ENCODE peak calls at places on chromosomes 5 and 9, in nine cellular contexts. P is activated CD8-positive, alpha-beta T cell treated with anti-CD3 and anti-CD28 coated beads for 36 hours; J is CD4-positive, alpha-beta T cell; D is coronary artery; A is type B pancreatic cell; M is natural killer cell; V is AG04449; H is AG09309; K is CD8-positive, alpha-beta T cell. B is an unnamed sample.
A peak's percentile ranks its signal among the peaks of the same experiment; 100 is the strongest.

GRCh38 chr9:135748676-135749075 is 46.7 kb downstream of the KCNT1 start:
- DNase-seq in P (no peak), J (no peak), D (no peak), A (no peak), M (no peak), V (no peak), H (no peak), K (no peak), B (no peak)

GRCh38 chr5:93162201-93162654 is 418.8 kb downstream of the NR2F1-AS1 start:
- DNase-seq in P (no peak), J (no peak), D (no peak), A (no peak), M (no peak), V (no peak), H (no peak), K (no peak), B (no peak)

GRCh38 chr5:150672237-150672883 is 11.3 kb downstream of the MYOZ3 start:
- DNase-seq in P (peak; percentile 41), J (no peak), D (no peak), A (peak; percentile 76), M (no peak), V (no peak), H (no peak), K (peak; percentile 59), B (no peak)

GRCh38 chr5:120091376-120091948 is 372.6 kb upstream of the PRR16 start:
- DNase-seq in P (no peak), J (no peak), D (no peak), A (no peak), M (no peak), V (no peak), H (no peak), K (no peak), B (no peak)

GRCh38 chr5:5374034-5374715 is 48.3 kb upstream of the ICE1 start:
- DNase-seq in P (no peak), J (no peak), D (no peak), A (no peak), M (no peak), V (no peak), H (no peak), K (no peak), B (no peak)

GRCh38 chr5:45737153-45737552 is 41.0 kb upstream of the HCN1 start:
- DNase-seq in P (no peak), J (no peak), D (no peak), A (no peak), M (no peak), V (no peak), H (no peak), K (no peak), B (no peak)

GRCh38 chr5:75335952-75336624 is 932 bp upstream of the HMGCR start:
- DNase-seq in P (no peak), J (no peak), D (no peak), A (no peak), M (no peak), V (peak; percentile 59), H (peak; percentile 67), K (no peak), B (no peak)

GRCh38 chr9:123361086-123361730 is 5.2 kb downstream of the CRB2 start:
- DNase-seq in P (no peak), J (no peak), D (no peak), A (no peak), M (no peak), V (no peak), H (no peak), K (no peak), B (no peak)

GRCh38 chr9:3993783-3994182 is 306.1 kb downstream of the GLIS3 start:
- DNase-seq in P (no peak), J (no peak), D (no peak), A (no peak), M (no peak), V (no peak), H (no peak), K (no peak), B (no peak)

GRCh38 chr9:14240491-14240890 is 73.5 kb downstream of the NFIB start:
- DNase-seq in P (no peak), J (no peak), D (no peak), A (no peak), M (no peak), V (no peak), H (no peak), K (no peak), B (no peak)

GRCh38 chr5:79193643-79194042 is 42.3 kb upstream of the JMY start:
- DNase-seq in P (no peak), J (no peak), D (no peak), A (no peak), M (no peak), V (no peak), H (no peak), K (no peak), B (no peak)

GRCh38 chr5:54844905-54845566 is 140.4 kb downstream of the ESM1 start:
- DNase-seq in P (no peak), J (no peak), D (no peak), A (no peak), M (no peak), V (no peak), H (peak; percentile 46), K (no peak), B (no peak)

GRCh38 chr9:126705767-126706697 is 92.3 kb downstream of the LMX1B start:
- DNase-seq in P (peak; percentile 91), J (peak; percentile 72), D (no peak), A (no peak), M (peak; percentile 72), V (no peak), H (no peak), K (peak; percentile 84), B (no peak)

GRCh38 chr5:78819166-78819565 is 165.9 kb downstream of the ARSB start:
- DNase-seq in P (no peak), J (no peak), D (no peak), A (no peak), M (no peak), V (no peak), H (no peak), K (no peak), B (no peak)

GRCh38 chr9:87887661-87888480 is 5.2 kb downstream of the SPATA31E1 start:
- DNase-seq in P (no peak), J (no peak), D (no peak), A (no peak), M (no peak), V (no peak), H (no peak), K (no peak), B (no peak)

GRCh38 chr5:66796306-66797292 is 200.4 kb downstream of the MAST4 start:
- DNase-seq in P (no peak), J (no peak), D (no peak), A (no peak), M (no peak), V (no peak), H (no peak), K (no peak), B (no peak)
- TF ChIP-seq CTCF in P (no peak), J (no peak), D (no peak), A (peak; percentile 49), M (no peak), V (no peak), H (peak; percentile 27), K (no peak), B (peak; percentile 44)

DNA sequence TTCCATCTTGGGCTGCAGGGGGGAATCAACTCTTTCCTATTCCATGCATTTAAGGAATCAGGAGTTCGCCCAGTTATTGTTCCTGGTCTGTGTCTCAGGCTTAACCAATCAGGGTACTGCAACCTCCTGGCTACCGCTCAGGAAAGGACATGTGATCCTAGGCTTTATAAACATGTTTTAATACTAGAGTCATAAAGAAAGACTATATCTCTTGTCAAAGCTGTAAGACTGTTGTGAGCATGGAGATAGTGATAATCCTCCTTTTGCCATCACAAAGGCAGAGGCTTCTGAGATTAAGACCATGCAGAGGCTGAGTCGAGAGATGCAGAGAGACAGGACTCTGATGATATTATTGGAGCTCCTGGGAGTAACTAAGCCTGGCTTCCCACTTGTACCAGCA is 137.0 kb downstream of the YIPF5 start:
- DNase-seq in P (no peak), J (no peak), D (no peak), A (no peak), M (no peak), V (no peak), H (no peak), K (no peak), B (no peak)
- TF ChIP-seq CTCF in P (no peak), J (no peak), D (no peak), A (no peak), M (no peak), V (no peak), H (no peak), K (no peak), B (no peak)

DNA sequence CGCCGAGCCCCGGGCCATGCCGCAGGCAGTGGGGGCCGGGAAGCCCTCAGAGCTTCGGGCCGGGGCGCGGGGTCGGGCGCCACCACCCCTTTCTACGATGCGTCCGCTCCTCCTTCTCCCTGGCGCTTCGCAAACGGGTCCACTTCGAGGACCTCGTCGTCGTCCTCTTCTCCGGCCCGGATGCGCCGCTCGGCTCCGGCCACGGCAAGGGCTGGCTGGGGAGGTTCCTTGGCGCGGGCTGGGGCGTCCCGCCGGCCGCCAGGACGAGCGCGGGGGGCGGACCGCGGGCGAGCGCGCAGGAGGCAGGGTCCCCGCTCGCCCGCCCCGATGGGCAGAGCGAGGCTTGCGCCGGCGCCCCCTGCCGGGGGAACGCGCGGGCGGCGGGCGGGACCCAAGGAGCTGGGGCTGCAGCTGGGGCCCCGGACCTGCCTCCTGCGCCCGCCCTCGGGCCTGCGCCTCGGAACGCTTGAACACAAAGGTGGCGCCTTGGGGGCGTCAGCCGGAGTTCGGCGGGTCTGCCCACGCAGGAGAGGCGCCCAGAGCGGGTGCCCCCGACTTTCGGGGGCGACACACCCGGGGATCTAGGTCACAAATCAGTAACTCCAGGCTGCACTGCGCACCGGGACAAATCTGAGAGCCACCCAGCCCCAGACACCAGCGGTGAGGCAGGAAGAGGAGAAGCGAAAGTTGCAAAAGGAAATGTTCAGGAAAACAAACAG is at the start of gene ROR2:
- DNase-seq in P (peak; percentile 64), J (no peak), D (no peak), A (peak; percentile 93), M (peak; percentile 46), V (no peak), H (no peak), K (peak; percentile 61), B (peak; percentile 91)
- TF ChIP-seq CTCF in P (peak; percentile 51), J (no peak), D (no peak), A (peak; percentile 87), M (peak; percentile 31), V (peak; percentile 48), H (peak; percentile 37), K (no peak), B (peak; percentile 83)

DNA sequence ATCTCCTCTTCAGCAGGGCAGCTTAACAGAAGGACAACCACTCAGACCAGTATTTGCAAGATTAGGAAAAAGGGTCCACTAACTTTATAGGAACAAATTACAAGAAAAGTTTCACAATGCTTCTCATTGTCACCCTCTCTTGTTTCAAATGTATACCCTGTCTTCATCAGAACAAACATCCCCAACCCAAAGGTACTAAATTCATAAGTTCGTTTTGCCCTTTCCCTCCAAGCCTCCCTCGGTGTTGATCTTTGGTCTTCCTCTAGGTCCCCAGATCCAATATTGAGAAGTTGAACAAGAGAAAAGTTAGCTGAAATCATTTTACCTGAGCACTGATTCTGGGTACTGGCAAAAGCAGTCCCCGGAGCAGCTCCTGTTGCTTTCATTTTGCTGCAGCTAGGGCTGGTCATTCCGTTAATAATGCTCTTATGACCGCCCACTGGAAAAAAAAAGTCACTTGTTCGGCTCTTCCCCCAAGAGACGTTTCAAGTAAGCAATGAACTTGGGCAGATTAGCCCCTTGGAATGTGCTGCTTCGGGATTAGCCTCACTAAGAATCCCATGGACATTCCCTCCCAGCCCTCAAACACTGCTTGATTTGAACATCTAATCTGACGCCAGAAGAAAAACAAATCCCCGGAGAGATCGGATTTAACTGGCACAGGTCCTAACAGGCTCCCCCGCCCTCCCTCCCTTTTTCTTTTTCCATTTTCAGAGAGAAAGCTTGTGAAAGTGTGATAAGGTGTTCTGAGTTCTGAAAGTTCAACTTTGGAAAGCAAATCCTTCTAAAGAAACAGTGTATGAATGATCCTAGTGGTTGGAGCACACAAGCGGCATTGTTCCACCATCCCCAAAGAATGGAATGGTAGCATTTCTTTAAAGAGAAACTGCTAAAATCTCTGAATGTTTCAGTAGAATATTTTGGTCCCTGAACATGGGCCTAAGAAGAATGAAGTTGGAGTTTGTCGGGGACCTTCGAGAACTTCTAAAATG is 252.5 kb downstream of the TRPM3 start:
- DNase-seq in P (no peak), J (no peak), D (peak; percentile 74), A (no peak), M (no peak), V (no peak), H (no peak), K (no peak), B (no peak)
- TF ChIP-seq CTCF in P (no peak), J (no peak), D (no peak), A (no peak), M (no peak), V (no peak), H (no peak), K (no peak), B (no peak)